ENCODE peak calls at places on chromosomes 16 and 17, in nine cellular contexts. M is AG10803; Q is AG09319; I is heart right ventricle; V is lung; L is body of pancreas; K is upper lobe of right lung; T is kidney; N is activated CD8-positive, alpha-beta T cell treated with anti-CD3 and anti-CD28 coated beads for 36 hours. J is an unnamed sample.

GRCh38 chr17:68344701-68345136 is 53.4 kb downstream of the ARSG start:
- DNase-seq in M (no peak), Q (no peak), I (no peak), V (no peak), L (no peak), K (no peak), T (no peak), N (peak; percentile 57), J (no peak)

GRCh38 chr17:33838281-33838680 is 416.8 kb upstream of the CCL2 start:
- DNase-seq in M (no peak), Q (no peak), I (no peak), V (no peak), L (no peak), K (no peak), T (no peak), N (no peak), J (no peak)

GRCh38 chr16:78493573-78493972 is 394.1 kb downstream of the WWOX start:
- DNase-seq in M (no peak), Q (no peak), I (no peak), V (no peak), L (no peak), K (no peak), T (no peak), N (no peak), J (no peak)

GRCh38 chr16:101586-101985 is 23.6 kb downstream of the MPG start:
- DNase-seq in M (no peak), Q (no peak), I (no peak), V (no peak), L (no peak), K (no peak), T (no peak), N (no peak), J (no peak)

GRCh38 chr17:77374170-77374936 is 233.6 kb downstream of the SEC14L1 start:
- DNase-seq in M (peak; percentile 85), Q (peak; percentile 78), I (peak; percentile 88), V (peak; percentile 80), L (peak; percentile 81), K (peak; percentile 89), T (peak; percentile 95), N (peak; percentile 89), J (peak; percentile 83)

GRCh38 chr16:11253995-11254912 is 1.8 kb downstream of the SOCS1 start:
- DNase-seq in M (no peak), Q (no peak), I (no peak), V (no peak), L (no peak), K (no peak), T (peak; percentile 80), N (peak; percentile 45), J (no peak)

GRCh38 chr17:41651625-41652460 is 27.5 kb upstream of the KRT17 start:
- DNase-seq in M (peak; percentile 26), Q (no peak), I (no peak), V (peak; percentile 84), L (peak; percentile 81), K (peak; percentile 92), T (peak; percentile 95), N (no peak), J (no peak)

GRCh38 chr17:55456307-55457240 is 34.9 kb upstream of the MMD start:
- DNase-seq in M (no peak), Q (no peak), I (no peak), V (no peak), L (no peak), K (no peak), T (no peak), N (no peak), J (no peak)

DNA sequence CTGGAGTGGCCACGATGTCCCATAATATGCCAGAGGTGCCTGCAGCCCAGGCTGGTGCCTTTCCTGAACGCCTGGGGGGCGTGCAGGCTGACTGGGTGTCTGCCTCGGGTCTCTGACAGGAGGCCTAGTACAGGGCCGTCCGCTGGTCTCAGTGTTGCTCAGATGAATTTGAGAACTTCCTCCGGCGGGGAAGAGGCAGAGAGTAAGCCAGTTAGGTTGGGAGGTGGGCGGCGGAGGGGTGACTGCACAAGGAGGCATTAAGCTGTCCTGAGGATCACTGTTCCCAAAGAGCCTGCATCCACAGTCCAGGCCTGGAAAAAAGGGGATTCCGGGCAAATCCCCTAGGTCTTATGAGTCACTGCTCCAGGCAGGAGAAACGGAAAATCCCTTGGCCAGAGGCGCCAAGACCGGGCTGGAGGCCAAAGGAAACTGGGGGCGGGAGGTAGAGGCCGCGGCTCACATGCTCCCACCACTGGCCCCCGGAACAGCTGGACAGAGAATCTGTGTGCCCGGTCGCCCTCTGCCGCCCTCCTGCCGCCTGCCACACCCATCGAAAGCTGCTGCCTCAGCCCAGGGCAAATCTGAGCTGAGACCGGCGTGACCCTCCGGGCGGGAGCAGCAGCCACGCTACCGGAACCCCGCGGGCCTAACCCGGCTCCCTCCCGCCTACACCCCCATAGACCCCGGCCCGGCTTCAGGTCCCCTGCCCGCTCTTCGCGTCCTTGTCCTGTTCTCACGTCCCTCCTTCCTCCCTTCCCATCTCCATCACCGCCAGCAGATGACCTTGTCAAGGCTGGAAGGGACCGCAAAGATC is 1.2 kb downstream of the TRIM47 start:
- DNase-seq in M (peak; percentile 89), Q (peak; percentile 90), I (peak; percentile 97), V (peak; percentile 91), L (peak; percentile 90), K (peak; percentile 91), T (peak; percentile 97), N (peak; percentile 70), J (peak; percentile 86)
- TF ChIP-seq CTCF in M (peak; percentile 24), Q (peak; percentile 39), I (peak; percentile 52), V (peak; percentile 25), L (no peak), K (no peak), T (peak; percentile 25), N (no peak), J (no peak)

GRCh38 chr16:27224741-27225300 is 21.5 kb downstream of the KDM8 start:
- DNase-seq in M (no peak), Q (no peak), I (no peak), V (no peak), L (no peak), K (no peak), T (no peak), N (no peak), J (no peak)

GRCh38 chr16:27224271-27224737 is 21.0 kb downstream of the KDM8 start:
- DNase-seq in M (no peak), Q (no peak), I (no peak), V (no peak), L (no peak), K (no peak), T (no peak), N (no peak), J (no peak)

GRCh38 chr16:27226976-27227705 is 23.8 kb downstream of the KDM8 start:
- DNase-seq in M (no peak), Q (no peak), I (no peak), V (no peak), L (no peak), K (no peak), T (no peak), N (no peak), J (no peak)

GRCh38 chr16:27226476-27226875 is 23.1 kb downstream of the KDM8 start:
- DNase-seq in M (no peak), Q (no peak), I (no peak), V (no peak), L (peak; percentile 30), K (no peak), T (no peak), N (no peak), J (no peak)

GRCh38 chr16:27225536-27226360 is 22.4 kb downstream of the KDM8 start:
- DNase-seq in M (no peak), Q (no peak), I (no peak), V (no peak), L (peak; percentile 77), K (no peak), T (no peak), N (no peak), J (no peak)
- TF ChIP-seq CTCF in M (no peak), Q (no peak), I (no peak), V (no peak), L (peak; percentile 26), K (no peak), T (no peak), N (no peak), J (no peak)

GRCh38 chr17:74603032-74603635 is 11.1 kb upstream of the CD300LD start:
- DNase-seq in M (no peak), Q (no peak), I (no peak), V (no peak), L (peak; percentile 10), K (no peak), T (no peak), N (no peak), J (no peak)

GRCh38 chr17:74603746-74604145 is 11.7 kb upstream of the CD300LD start:
- DNase-seq in M (no peak), Q (no peak), I (no peak), V (no peak), L (no peak), K (no peak), T (no peak), N (no peak), J (no peak)

GRCh38 chr17:74604200-74604599 is 12.1 kb upstream of the CD300LD start:
- DNase-seq in M (no peak), Q (no peak), I (no peak), V (no peak), L (no peak), K (no peak), T (no peak), N (no peak), J (no peak)

GRCh38 chr17:74599531-74599939 is 7.5 kb upstream of the CD300LD start:
- DNase-seq in M (no peak), Q (no peak), I (no peak), V (no peak), L (peak; percentile 46), K (no peak), T (no peak), N (no peak), J (no peak)

DNA sequence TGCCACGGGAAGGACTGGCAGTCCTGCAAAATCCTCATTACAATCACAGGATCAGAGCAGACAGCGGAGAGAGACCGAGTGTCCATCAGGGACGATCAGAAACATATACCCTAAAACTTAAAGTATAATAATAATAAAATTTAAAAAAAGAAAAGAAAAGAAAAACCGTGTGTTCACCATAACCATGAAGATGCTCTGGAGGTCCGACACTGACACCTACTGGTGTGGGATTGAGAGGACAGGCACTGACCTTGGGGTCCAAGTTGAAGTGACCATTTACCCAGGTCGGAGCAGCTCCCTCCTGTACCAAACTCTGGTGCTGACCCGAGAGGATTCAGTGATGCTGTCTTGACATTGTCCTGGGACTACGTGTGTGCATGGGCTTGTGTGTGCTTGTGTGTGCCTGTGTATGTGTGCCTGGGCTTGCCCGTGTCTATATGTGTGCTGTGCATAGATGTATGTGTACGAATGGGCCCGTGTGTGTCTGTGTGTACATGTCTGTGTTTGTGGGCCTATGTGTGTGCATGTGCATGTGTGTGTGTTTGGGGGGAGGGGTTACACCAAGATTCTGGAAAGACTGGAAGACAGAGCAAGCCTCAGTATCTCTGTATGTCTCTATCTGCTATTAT is 10.0 kb upstream of the CD300LD start:
- DNase-seq in M (peak; percentile 34), Q (no peak), I (peak; percentile 32), V (peak; percentile 38), L (peak; percentile 45), K (no peak), T (no peak), N (peak; percentile 55), J (no peak)
- TF ChIP-seq CTCF in M (peak; percentile 75), Q (peak; percentile 57), I (peak; percentile 62), V (peak; percentile 25), L (peak; percentile 49), K (peak; percentile 65), T (peak; percentile 50), N (peak; percentile 72), J (peak; percentile 70)

DNA sequence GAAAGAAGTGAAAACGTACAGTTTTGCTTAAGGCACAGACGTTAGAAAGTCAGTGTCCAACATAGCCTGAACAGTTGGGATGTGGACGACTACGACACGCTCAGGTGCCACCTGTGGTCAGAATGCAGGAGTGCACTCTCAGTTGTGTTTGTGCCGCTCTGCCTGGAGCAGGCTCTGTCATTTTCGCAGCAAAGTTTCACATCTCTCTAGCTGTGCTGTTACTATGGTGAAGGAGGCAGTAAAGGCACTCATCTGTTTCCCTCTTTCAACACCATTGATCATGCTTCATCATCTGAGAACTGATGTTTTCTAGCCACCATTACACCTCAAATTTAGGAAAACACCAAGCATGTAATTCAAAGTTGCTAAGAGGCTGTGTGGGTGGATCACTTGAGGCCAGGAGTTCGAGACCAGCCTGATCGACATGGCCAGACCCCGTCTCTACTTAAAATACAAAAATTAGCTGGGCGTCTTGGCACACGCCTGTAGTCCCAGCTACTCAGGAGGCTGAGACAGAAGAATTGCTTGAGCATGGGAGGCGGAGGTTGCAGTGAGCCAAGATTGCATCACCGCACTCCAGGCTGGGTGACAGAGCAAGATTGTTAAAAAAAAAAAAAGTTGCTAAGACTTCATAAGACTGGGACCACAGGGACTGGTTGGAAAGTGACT is 44.9 kb upstream of the DNAJA2 start:
- DNase-seq in M (no peak), Q (no peak), I (no peak), V (peak; percentile 31), L (peak; percentile 68), K (no peak), T (no peak), N (peak; percentile 70), J (peak; percentile 9)
- TF ChIP-seq CTCF in M (peak; percentile 21), Q (peak; percentile 7), I (peak; percentile 54), V (no peak), L (peak; percentile 65), K (peak; percentile 32), T (peak; percentile 47), N (peak; percentile 46), J (peak; percentile 45)

J was measured in HFFc6.